ENCODE peak calls at places on chromosome 4, in eight cellular contexts. Y is right lobe of liver, R is lower leg skin, D is nephron progenitor cell, P is body of pancreas, F is fibroblast of mammary gland, H is astrocyte of the spinal cord, V is neural progenitor cell. Q is an unnamed sample.

GRCh38 chr4:78629991-78630541 is 78.5 kb downstream of the ANXA3 start:
- DNase-seq in D (no peak), P (peak; percentile 29), H (no peak), V (no peak), Y (no peak), F (no peak), R (no peak), Q (no peak)

GRCh38 chr4:7656244-7656800 is 221.6 kb upstream of the PSAPL1 start:
- DNase-seq in D (no peak), R (no peak), Y (no peak), V (no peak), H (no peak), P (no peak), F (no peak), Q (no peak)

GRCh38 chr4:156052116-156052515 is 98.5 kb upstream of the CTSO start:
- DNase-seq in P (no peak), D (no peak), Y (no peak), V (no peak), H (no peak), R (no peak), F (no peak), Q (no peak)

GRCh38 chr4:74682567-74683359 is 111.6 kb downstream of the BTC start:
- DNase-seq in V (no peak), D (no peak), H (peak; percentile 92), F (peak; percentile 95), P (peak; percentile 58), Y (no peak), R (no peak), Q (no peak)

GRCh38 chr4:150971901-150972300 is 43.2 kb downstream of the LRBA start:
- DNase-seq in Y (no peak), P (no peak), R (no peak), D (no peak), H (peak; percentile 16), V (no peak), F (no peak), Q (no peak)

GRCh38 chr4:175290401-175290800 is 372.2 kb downstream of the ADAM29 start:
- DNase-seq in R (no peak), P (no peak), F (peak; percentile 65), D (no peak), Y (no peak), V (no peak), H (peak; percentile 66), Q (no peak)

GRCh38 chr4:11428701-11429571 is at the start of gene HS3ST1:
- DNase-seq in H (peak; percentile 64), R (peak; percentile 62), D (peak; percentile 81), V (peak; percentile 89), F (peak; percentile 26), Y (peak; percentile 69), P (peak; percentile 69), Q (peak; percentile 73)

GRCh38 chr4:4248036-4248884 is at the start of gene TMEM128:
- DNase-seq in P (peak; percentile 93), H (peak; percentile 95), D (peak; percentile 93), Y (peak; percentile 92), R (peak; percentile 92), V (peak; percentile 96), F (peak; percentile 92), Q (peak; percentile 84)

GRCh38 chr4:137688651-137689050 is 156.4 kb upstream of the PCDH18 start:
- DNase-seq in P (no peak), R (no peak), F (no peak), H (no peak), V (no peak), D (no peak), Y (no peak), Q (no peak)

GRCh38 chr4:126756050-126756809 is 876.5 kb upstream of the INTU start:
- DNase-seq in P (no peak), D (no peak), H (no peak), F (no peak), Y (no peak), R (no peak), V (no peak), Q (no peak)

GRCh38 chr4:67875011-67875410 is 8.8 kb downstream of the TMPRSS11D start:
- DNase-seq in P (no peak), H (no peak), V (no peak), D (no peak), R (no peak), Y (no peak), F (peak; percentile 56), Q (no peak)

GRCh38 chr4:67873116-67873515 is 10.7 kb downstream of the TMPRSS11D start:
- DNase-seq in P (no peak), F (no peak), V (no peak), R (no peak), H (no peak), Y (no peak), D (no peak), Q (no peak)

GRCh38 chr4:67869580-67870190 is 14.1 kb downstream of the TMPRSS11D start:
- DNase-seq in P (no peak), V (no peak), R (no peak), D (no peak), H (no peak), F (no peak), Y (no peak), Q (no peak)

GRCh38 chr4:67877086-67877485 is 6.7 kb downstream of the TMPRSS11D start:
- DNase-seq in H (no peak), Y (no peak), P (no peak), D (no peak), R (no peak), V (no peak), F (no peak), Q (no peak)

DNA sequence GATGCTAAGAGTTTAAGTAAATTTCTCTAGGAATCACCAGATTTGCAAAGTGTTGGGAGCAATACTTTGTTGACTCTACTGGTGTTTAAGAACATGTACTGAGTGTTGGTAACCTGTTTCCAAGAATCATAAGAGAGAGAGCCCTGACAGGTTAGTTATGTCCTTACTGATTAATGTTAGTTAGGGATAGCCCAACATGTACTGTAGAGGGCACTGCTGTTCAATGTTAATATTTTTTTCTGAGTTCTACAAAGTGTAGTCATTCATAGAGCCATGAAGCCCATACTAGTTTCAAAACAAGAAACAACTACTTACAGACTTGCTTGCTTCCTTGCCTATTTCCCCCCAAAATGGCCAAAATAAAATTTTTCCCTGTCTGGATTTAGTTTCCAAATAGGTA is 11.9 kb downstream of the TMPRSS11D start:
- DNase-seq in R (no peak), V (peak; percentile 33), Y (no peak), D (no peak), P (no peak), H (peak; percentile 64), F (peak; percentile 72), Q (no peak)
- TF ChIP-seq CTCF in R (no peak), V (peak; percentile 60), Y (peak; percentile 29), D (peak; percentile 30), P (no peak), H (peak; percentile 52), F (peak; percentile 64), Q (no peak)

GRCh38 chr4:95051689-95052026 is 293.9 kb downstream of the BMPR1B start:
- DNase-seq in P (no peak), R (no peak), V (no peak), D (no peak), H (no peak), Y (no peak), F (no peak), Q (no peak)
- TF ChIP-seq CTCF in P (no peak), R (no peak), V (no peak), D (no peak), H (no peak), Y (no peak), F (no peak), Q (no peak)

GRCh38 chr4:48944659-48945290 is 38.2 kb upstream of the OCIAD2 start:
- DNase-seq in V (peak; percentile 48), R (no peak), Y (no peak), H (no peak), D (peak; percentile 11), P (no peak), F (no peak), Q (no peak)

GRCh38 chr4:48939785-48940184 is 33.2 kb upstream of the OCIAD2 start:
- DNase-seq in P (no peak), V (no peak), D (no peak), R (peak; percentile 35), Y (peak; percentile 35), F (peak; percentile 80), H (peak; percentile 94), Q (no peak)

GRCh38 chr4:48945981-48946380 is 39.4 kb upstream of the OCIAD2 start:
- DNase-seq in V (no peak), F (no peak), R (no peak), P (no peak), Y (no peak), H (no peak), D (no peak), Q (no peak)

GRCh38 chr4:48944252-48944651 is 37.7 kb upstream of the OCIAD2 start:
- DNase-seq in P (no peak), D (no peak), H (peak; percentile 59), Y (no peak), R (no peak), V (no peak), F (peak; percentile 65), Q (no peak)

DNA sequence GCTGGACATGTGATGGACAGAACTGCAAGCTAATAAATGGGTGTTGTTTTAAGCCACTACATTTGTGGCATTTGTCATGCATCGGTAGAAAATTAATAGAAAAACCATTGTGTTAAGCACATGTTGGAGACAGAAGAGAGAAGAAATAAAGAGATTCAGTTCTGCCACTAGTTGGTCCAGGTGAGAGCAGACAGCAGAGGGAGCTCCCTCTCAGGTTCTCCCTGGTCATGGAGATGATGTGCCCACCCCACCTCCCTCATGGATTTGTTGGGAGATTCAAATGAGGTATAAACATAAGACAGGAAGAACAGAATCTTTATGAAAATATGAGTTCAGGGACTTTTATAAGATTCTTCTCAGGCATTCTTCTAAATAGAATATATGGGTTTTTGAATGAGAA is 36.8 kb upstream of the OCIAD2 start:
- DNase-seq in F (no peak), D (no peak), H (no peak), Y (no peak), V (no peak), P (no peak), R (no peak), Q (no peak)
- TF ChIP-seq CTCF in F (peak; percentile 23), D (no peak), H (peak; percentile 30), Y (peak; percentile 26), V (peak; percentile 37), P (no peak), R (no peak), Q (no peak)

DNA sequence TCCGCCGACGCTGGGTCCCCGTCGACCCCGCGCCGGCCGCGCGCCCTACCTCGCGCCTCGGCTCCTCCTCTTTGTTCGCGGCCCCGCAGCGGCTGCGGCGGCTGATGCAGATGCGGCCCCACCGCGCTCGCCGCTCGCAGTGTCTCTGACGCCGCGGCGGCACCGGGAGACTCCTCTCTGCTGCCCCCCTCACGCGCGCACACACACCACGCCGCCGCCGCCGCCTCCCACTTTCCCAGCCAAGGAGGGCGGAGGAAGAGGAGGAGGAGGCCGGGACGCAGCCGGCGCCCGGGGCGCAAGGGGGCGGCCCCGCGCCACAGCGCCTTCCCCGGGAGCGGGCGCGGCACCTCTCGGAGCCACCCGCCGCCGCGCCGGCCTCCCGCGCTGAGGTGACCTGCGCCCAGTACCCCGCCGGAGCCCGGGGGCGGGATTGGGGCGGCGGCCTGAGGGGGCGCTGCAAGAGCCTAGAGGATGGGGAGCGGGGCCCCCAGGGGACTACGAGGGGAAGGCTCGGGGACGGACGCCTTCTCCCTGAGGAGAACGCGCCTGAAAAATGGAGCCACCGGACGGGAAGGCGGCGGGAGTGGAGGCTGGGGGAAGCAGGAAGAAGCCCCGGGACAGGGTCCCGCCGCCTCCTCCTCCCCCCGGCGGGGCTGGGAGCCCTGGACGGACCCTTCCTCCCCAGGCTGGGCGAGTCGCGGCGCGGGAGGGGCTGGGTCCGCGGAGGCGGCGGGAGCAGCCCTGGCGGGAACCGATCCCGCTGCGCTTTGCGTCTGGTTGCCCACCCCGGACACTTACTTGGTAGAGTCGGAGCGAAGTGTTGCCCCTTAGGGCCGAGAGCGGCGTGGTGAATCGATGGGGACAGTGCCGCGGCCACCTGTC is at the start of gene SH3RF1:
- DNase-seq in V (peak; percentile 92), P (peak; percentile 88), F (peak; percentile 72), D (peak; percentile 89), H (peak; percentile 90), Y (peak; percentile 90), R (peak; percentile 84), Q (peak; percentile 86)
- TF ChIP-seq CTCF in V (peak; percentile 55), P (peak; percentile 39), F (no peak), D (no peak), H (peak; percentile 20), Y (peak; percentile 47), R (no peak), Q (no peak)

Q was measured in breast epithelium.